ENCODE peak calls at places on chromosomes 5 and 9, in five cellular contexts. G is HepG2, F is K562, X is GM12878, L is H1. O is an unnamed sample.

GRCh38 chr9:129235931-129236331 is 57.9 kb upstream of the IER5L start:
- DNase-seq in G (no peak), F (no peak), X (no peak), L (no peak), O (no peak)

GRCh38 chr5:17127743-17128231 is 89.6 kb upstream of the BASP1 start:
- DNase-seq in G (no peak), F (no peak), X (no peak), L (no peak), O (no peak)

GRCh38 chr9:104934686-104935413 is 6.9 kb upstream of the ABCA1 start:
- DNase-seq in G (no peak), F (no peak), X (no peak), L (no peak), O (no peak)

GRCh38 chr5:178196986-178197385 is 7.3 kb upstream of the HNRNPAB start:
- DNase-seq in G (peak), F (peak), X (no peak), L (no peak), O (peak)

GRCh38 chr5:45521067-45521466 is 175.1 kb downstream of the HCN1 start:
- DNase-seq in G (peak), F (no peak), X (no peak), L (peak), O (no peak)

GRCh38 chr5:159393854-159394274 is 63.6 kb upstream of the IL12B start:
- DNase-seq in G (no peak), F (peak), X (no peak), L (no peak), O (no peak)

GRCh38 chr5:89417990-89418820 is 535.2 kb upstream of the MEF2C start:
- DNase-seq in G (no peak), F (peak), X (no peak), L (no peak), O (no peak)

GRCh38 chr5:68932830-68933434 is 160.9 kb upstream of the SLC30A5 start:
- DNase-seq in G (no peak), F (no peak), X (no peak), L (no peak), O (no peak)

GRCh38 chr9:121645003-121645402 is 6.4 kb upstream of the DAB2IP start:
- DNase-seq in G (no peak), F (no peak), X (no peak), L (no peak), O (peak)

GRCh38 chr5:40198736-40199135 is 481.0 kb upstream of the PTGER4 start:
- DNase-seq in G (no peak), F (no peak), X (no peak), L (no peak), O (no peak)

GRCh38 chr5:138850854-138851253 is 24.3 kb downstream of the LRRTM2 start:
- DNase-seq in G (no peak), F (no peak), X (no peak), L (no peak), O (no peak)

GRCh38 chr9:36967997-36968396 is 66.1 kb downstream of the PAX5 start:
- DNase-seq in G (no peak), F (no peak), X (no peak), L (no peak), O (no peak)

GRCh38 chr5:102048940-102049339 is 247.1 kb downstream of the SLCO4C1 start:
- DNase-seq in G (no peak), F (no peak), X (no peak), L (no peak), O (peak)

GRCh38 chr5:32066448-32066847 is 107.7 kb downstream of the GOLPH3 start:
- DNase-seq in G (no peak), F (no peak), X (no peak), L (no peak), O (no peak)

GRCh38 chr9:36163840-36164175 is 5.4 kb upstream of the CCIN start:
- DNase-seq in G (no peak), F (no peak), X (no peak), L (no peak), O (no peak)

GRCh38 chr5:38189031-38189632 is 69.2 kb upstream of the EGFLAM start:
- DNase-seq in G (peak), F (no peak), X (no peak), L (no peak), O (no peak)

GRCh38 chr5:137580030-137580429 is 80.9 kb upstream of the SPOCK1 start:
- DNase-seq in G (no peak), F (peak), X (no peak), L (no peak), O (no peak)

GRCh38 chr9:71719585-71719984 is 48.7 kb downstream of the CEMIP2 start:
- DNase-seq in G (no peak), F (no peak), X (no peak), L (no peak), O (no peak)

GRCh38 chr5:58156977-58157701 is 302.7 kb downstream of the PLK2 start:
- DNase-seq in G (no peak), F (no peak), X (no peak), L (no peak), O (peak)

GRCh38 chr5:156037151-156037909 is 289.6 kb upstream of the SGCD start:
- DNase-seq in G (no peak), F (no peak), X (no peak), L (no peak), O (no peak)
- TF ChIP-seq YY1 in G (no peak), F (no peak), X (no peak), L (no peak), O (no peak)

GRCh38 chr9:134283692-134284265 is 42.5 kb upstream of the RXRA start:
- DNase-seq in G (no peak), F (no peak), X (no peak), L (no peak), O (peak)

GRCh38 chr9:134283111-134283515 is 43.1 kb upstream of the RXRA start:
- DNase-seq in G (no peak), F (no peak), X (no peak), L (no peak), O (no peak)

GRCh38 chr9:134285215-134285845 is 40.9 kb upstream of the RXRA start:
- DNase-seq in G (no peak), F (no peak), X (no peak), L (no peak), O (no peak)

GRCh38 chr9:134284273-134284672 is 42.0 kb upstream of the RXRA start:
- DNase-seq in G (no peak), F (no peak), X (no peak), L (no peak), O (peak)

DNA sequence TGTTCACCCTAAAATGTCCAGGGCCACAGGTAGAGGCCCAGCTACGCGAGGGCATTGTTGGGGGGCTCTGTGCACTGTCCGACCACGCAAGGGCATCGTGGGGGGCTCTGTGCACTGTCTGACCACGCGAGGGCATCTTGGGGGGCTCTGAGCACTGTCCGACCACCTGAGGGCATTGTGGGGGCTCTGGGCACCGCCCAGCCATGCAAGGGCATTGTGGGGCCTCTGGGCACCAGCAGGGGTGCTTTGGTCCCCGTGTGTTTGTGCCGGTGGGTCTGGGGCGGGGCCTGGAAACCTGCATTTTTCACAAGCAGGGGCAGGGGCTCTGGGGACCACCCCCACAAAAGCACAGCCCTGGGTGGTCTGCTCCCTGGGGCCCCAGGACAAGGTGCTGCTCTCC is 41.5 kb upstream of the RXRA start:
- DNase-seq in G (no peak), F (no peak), X (no peak), L (no peak), O (no peak)
- TF ChIP-seq TAF1 in G (no peak), F (no peak), X (no peak), L (no peak), O (no peak)

GRCh38 chr5:43411489-43411888 is 702 bp downstream of the CCL28 start:
- DNase-seq in G (no peak), F (no peak), X (no peak), L (no peak), O (no peak)
- H3K27ac ChIP-seq in G (no peak), F (no peak), X (no peak), L (no peak), O (no peak)

DNA sequence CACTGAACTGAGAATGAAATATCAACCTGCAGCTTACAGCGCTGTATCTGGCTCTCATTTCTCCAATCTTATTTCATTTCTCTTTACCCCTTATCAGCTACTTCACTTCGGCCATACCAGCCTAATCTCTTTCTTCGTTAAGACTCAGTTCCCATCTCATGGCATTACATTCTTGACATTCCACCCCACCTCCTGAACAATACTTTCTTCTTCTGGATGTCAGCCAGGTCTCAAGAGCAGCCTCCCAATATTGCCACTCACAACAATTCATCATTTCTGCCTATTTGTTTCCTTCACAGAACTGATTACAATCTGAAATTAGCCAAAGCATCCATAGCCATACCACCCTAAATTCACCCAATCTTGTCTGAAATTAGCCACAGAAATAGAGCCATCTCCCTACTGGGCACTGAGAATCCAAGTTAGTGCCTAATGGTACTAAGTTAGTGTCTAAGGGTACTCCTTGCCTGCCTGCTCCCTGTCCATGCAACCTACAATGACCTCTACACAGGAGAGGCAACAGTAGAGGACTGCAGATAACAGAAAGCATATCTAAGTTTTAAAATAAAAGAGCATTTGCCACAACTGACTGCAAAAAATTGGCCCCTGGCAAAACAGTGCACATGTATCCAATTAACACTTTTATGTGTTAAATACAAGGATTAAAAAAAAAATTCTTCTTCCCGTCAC is 35.2 kb downstream of the SETX start:
- DNase-seq in G (no peak), F (no peak), X (no peak), L (no peak), O (no peak)
- TF ChIP-seq YY1 in G (no peak), F (no peak), X (no peak), L (no peak), O (no peak)

DNA sequence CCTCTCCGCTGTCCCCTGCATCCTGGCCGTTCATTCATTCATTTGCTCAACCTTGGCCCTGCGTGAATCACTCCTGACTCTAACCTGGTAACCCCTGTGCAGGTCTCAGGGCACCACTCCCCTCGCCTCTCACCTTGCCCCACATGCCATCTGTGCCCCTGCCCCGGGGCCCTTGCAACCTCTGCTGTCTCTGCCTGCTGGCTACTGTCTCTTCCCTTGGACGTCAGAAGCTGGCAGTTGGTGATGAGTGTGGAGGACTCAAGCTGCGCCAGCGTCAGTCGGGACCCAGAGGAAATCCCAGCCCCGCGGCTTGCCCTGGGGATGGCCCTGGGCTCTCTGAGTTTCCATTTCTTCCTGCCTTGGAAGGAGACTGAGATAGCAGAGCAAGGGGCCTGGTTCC is 154.9 kb downstream of the OLFM1 start:
- DNase-seq in G (no peak), F (no peak), X (no peak), L (no peak), O (no peak)
- TF ChIP-seq TAF1 in G (no peak), F (no peak), X (no peak), L (no peak), O (no peak)